ENCODE peak calls at places on chromosomes 1 and 21, in four cellular contexts. V is left lung, W is thoracic aorta, U is aorta. X is an unnamed sample.

GRCh38 chr1:247448107-247448778 is 9.7 kb downstream of the OR2B11 start:
- DNase-seq in V (peak), U (peak), W (no peak), X (peak)

GRCh38 chr1:163381487-163382184 is 59.9 kb downstream of the NUF2 start:
- DNase-seq in V (no peak), U (no peak), W (no peak), X (no peak)

GRCh38 chr1:14849038-14849437 is 250.6 kb downstream of the KAZN start:
- DNase-seq in U (no peak), W (no peak), V (no peak), X (no peak)

GRCh38 chr1:36257375-36257767 is 33.1 kb downstream of the THRAP3 start:
- DNase-seq in V (no peak), U (no peak), W (no peak), X (no peak)

GRCh38 chr1:30919025-30919881 is 10.7 kb upstream of the SDC3 start:
- DNase-seq in W (no peak), U (no peak), V (peak), X (no peak)

GRCh38 chr1:40153073-40153770 is 8.0 kb upstream of the RLF start:
- DNase-seq in W (no peak), V (no peak), U (no peak), X (no peak)

GRCh38 chr1:212470059-212470458 is 37.3 kb downstream of the NENF start:
- DNase-seq in U (peak), V (no peak), W (peak), X (no peak)

GRCh38 chr21:38494688-38495087 is 3.6 kb downstream of the ERG start:
- DNase-seq in U (peak), V (no peak), W (no peak), X (no peak)

GRCh38 chr1:41152622-41153044 is 89.5 kb downstream of the SCMH1 start:
- DNase-seq in V (no peak), U (peak), W (no peak), X (no peak)

GRCh38 chr1:62887799-62888507 is 104.0 kb downstream of the ATG4C start:
- DNase-seq in U (no peak), V (no peak), W (no peak), X (no peak)

GRCh38 chr1:221856188-221857093 is 114.6 kb upstream of the DUSP10 start:
- DNase-seq in W (no peak), U (no peak), V (no peak), X (no peak)

GRCh38 chr1:207619833-207620572 is 24.9 kb upstream of the CR1L start:
- DNase-seq in V (no peak), U (no peak), W (no peak), X (no peak)

GRCh38 chr1:184595609-184596008 is 159.0 kb downstream of the EDEM3 start:
- DNase-seq in W (no peak), U (no peak), V (no peak), X (no peak)

GRCh38 chr1:44616991-44617702 is 57.1 kb downstream of the TMEM53 start:
- DNase-seq in W (no peak), U (no peak), V (no peak), X (no peak)

GRCh38 chr1:93753766-93754763 is 72.4 kb upstream of the BCAR3 start:
- DNase-seq in V (no peak), U (peak), W (no peak), X (no peak)

GRCh38 chr1:228902781-228903572 is 167.7 kb downstream of the RHOU start:
- DNase-seq in V (no peak), W (peak), U (peak), X (peak)

GRCh38 chr1:34518146-34518545 is 236.7 kb upstream of the GJB5 start:
- DNase-seq in U (no peak), W (no peak), V (no peak), X (no peak)

GRCh38 chr1:16372535-16373340 is 5.7 kb downstream of the SZRD1 start:
- DNase-seq in V (no peak), W (no peak), U (no peak), X (no peak)

GRCh38 chr1:21322681-21323016 is 32.4 kb upstream of the ECE1 start:
- DNase-seq in W (no peak), V (no peak), U (no peak), X (no peak)

GRCh38 chr1:41490911-41491310 is 6.4 kb upstream of the EDN2 start:
- DNase-seq in V (no peak), U (no peak), W (no peak), X (no peak)

GRCh38 chr1:47675721-47676120 is 237.9 kb downstream of the FOXD2 start:
- DNase-seq in W (no peak), U (no peak), V (no peak), X (no peak)

GRCh38 chr21:42156690-42157605 is 62.0 kb upstream of the ABCG1 start:
- DNase-seq in U (no peak), W (no peak), V (peak), X (no peak)

GRCh38 chr1:201518105-201518504 is 11.2 kb upstream of the CSRP1 start:
- DNase-seq in W (no peak), U (no peak), V (no peak), X (no peak)

GRCh38 chr1:152486400-152487006 is 24.1 kb upstream of the LCE5A start:
- DNase-seq in U (no peak), V (no peak), W (no peak), X (no peak)

GRCh38 chr1:177798614-177799013 is 171.2 kb downstream of the SEC16B start:
- DNase-seq in W (no peak), U (no peak), V (no peak), X (no peak)

GRCh38 chr1:16433066-16433465 is 4.2 kb downstream of the SPATA21 start:
- DNase-seq in W (no peak), V (no peak), U (no peak), X (no peak)

GRCh38 chr1:22398656-22399420 is 52.8 kb upstream of the ZBTB40 start:
- DNase-seq in V (no peak), W (no peak), U (no peak), X (no peak)

GRCh38 chr1:93839307-93839706 is 39.7 kb downstream of the DNTTIP2 start:
- DNase-seq in W (no peak), U (no peak), V (no peak), X (no peak)

GRCh38 chr1:30484668-30485067 is 238.7 kb downstream of the MATN1 start:
- DNase-seq in V (no peak), U (no peak), W (no peak), X (no peak)

GRCh38 chr1:230286890-230287269 is 139.3 kb downstream of the PGBD5 start:
- DNase-seq in V (peak), U (no peak), W (no peak), X (peak)

GRCh38 chr1:44524180-44524579 is 119.1 kb downstream of the RNF220 start:
- DNase-seq in W (no peak), U (no peak), V (no peak), X (no peak)

GRCh38 chr1:175679931-175680652 is 63.3 kb downstream of the TNR start:
- DNase-seq in W (no peak), V (no peak), U (no peak), X (no peak)

GRCh38 chr1:227316941-227317540 is 1.3 kb downstream of the CDC42BPA start:
- DNase-seq in U (no peak), V (no peak), W (no peak), X (no peak)

GRCh38 chr1:91650764-91651163 is 150.1 kb downstream of the CDC7 start:
- DNase-seq in V (no peak), U (peak), W (peak), X (no peak)

GRCh38 chr1:19828546-19828945 is 13.5 kb upstream of the RNF186 start:
- DNase-seq in V (no peak), W (no peak), U (no peak), X (no peak)

GRCh38 chr1:225508538-225509375 is 80.9 kb upstream of the LBR start:
- DNase-seq in W (peak), V (no peak), U (no peak), X (no peak)

GRCh38 chr1:225509376-225509707 is 81.5 kb upstream of the LBR start:
- DNase-seq in U (no peak), W (no peak), V (no peak), X (no peak)

GRCh38 chr1:225511828-225512381 is 84.1 kb upstream of the LBR start:
- DNase-seq in U (no peak), V (no peak), W (no peak), X (no peak)

GRCh38 chr1:225506727-225507126 is 78.9 kb upstream of the LBR start:
- DNase-seq in V (no peak), U (no peak), W (no peak), X (no peak)

DNA sequence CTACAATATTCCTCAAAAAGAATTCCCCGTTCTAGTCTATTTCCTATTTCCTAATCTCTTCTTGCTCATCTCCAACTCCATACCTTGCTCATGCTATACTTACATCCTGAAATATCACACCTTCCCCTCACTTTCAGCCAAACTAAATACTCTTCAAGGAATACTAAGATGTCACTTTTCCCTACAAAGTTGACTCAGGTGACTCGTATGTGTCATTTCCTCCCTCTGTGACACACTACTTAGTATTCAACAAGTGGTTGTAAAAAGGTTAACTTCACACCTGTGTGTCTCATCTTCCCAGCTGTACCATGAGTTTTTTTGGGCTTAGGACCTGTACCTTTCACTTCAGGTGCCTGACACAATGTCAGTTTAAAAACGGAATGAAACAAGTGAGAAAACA is 81.9 kb upstream of the LBR start:
- DNase-seq in V (no peak), W (no peak), U (no peak), X (no peak)
- H3K27ac ChIP-seq in V (peak), W (peak), U (no peak), X (no peak)

DNA sequence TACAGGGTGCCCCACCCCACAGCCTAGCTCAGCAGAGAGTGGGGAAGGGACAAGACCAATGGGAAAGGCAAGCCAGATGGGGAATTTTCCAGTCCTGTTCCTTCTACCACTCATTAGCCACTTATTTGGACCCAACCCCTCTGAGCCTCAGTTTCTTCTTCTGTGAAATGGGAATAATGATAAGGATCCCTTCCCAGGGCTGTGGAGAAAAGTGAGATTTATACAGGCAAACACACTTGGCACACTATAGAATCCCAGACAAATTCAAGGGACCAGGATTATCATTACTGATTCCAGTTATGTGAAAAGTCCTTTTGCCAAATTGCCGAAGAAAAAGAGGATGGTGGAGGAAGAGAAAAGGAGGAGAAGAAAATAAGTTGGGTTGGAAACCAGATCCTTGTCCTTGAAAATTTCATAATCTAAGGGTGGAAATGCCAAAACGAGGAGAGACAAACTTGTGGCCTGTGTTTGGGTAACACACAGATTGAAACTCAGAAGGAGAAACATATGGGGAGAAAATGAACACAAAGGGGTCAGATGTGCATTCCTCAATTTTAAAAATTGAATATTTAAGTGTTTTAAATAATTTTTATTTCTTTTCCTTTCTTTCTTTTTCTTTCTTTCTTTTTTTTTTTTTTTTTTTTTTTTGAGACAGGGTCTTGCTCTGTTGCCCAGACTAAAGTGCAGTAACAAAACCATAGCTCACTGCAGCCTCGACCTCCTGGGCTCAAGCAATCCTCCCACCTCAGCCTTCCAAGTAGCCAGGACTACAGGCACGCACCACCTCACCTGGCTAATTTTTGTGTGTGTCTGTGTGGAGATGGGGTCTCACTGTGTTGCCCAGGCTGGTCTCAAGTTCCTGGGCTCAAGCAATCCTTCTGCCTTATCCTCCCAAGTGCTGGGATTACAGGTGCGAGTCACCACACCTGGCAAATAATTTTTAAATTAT is 9.6 kb downstream of the CAPN2 start:
- DNase-seq in U (no peak), V (no peak), W (no peak), X (no peak)
- H3K27ac ChIP-seq in U (peak), V (peak), W (peak), X (peak)

GRCh38 chr1:236507022-236507700 is 16.6 kb upstream of the LGALS8 start:
- DNase-seq in V (no peak), W (no peak), U (no peak), X (no peak)

GRCh38 chr1:236501093-236501492 is 22.7 kb upstream of the LGALS8 start:
- DNase-seq in W (no peak), U (no peak), V (no peak), X (no peak)

GRCh38 chr1:236502972-236503639 is 20.7 kb upstream of the LGALS8 start:
- DNase-seq in V (no peak), W (no peak), U (peak), X (peak)

GRCh38 chr1:236497908-236498307 is 25.9 kb upstream of the LGALS8 start:
- DNase-seq in V (no peak), U (no peak), W (no peak), X (no peak)

GRCh38 chr1:236502579-236502971 is 21.2 kb upstream of the LGALS8 start:
- DNase-seq in U (no peak), W (no peak), V (no peak), X (no peak)
- H3K27ac ChIP-seq in U (no peak), W (no peak), V (peak), X (no peak)

GRCh38 chr1:155860939-155861496 is 1.7 kb downstream of the SYT11 start:
- DNase-seq in W (no peak), V (no peak), U (no peak), X (no peak)
- H3K27ac ChIP-seq in W (peak), V (peak), U (peak), X (peak)

GRCh38 chr1:218703836-218704235 is 358.7 kb downstream of the TGFB2 start:
- DNase-seq in V (no peak), W (no peak), U (no peak), X (no peak)
- H3K27ac ChIP-seq in V (no peak), W (no peak), U (no peak), X (no peak)

GRCh38 chr21:30479259-30479658 is 908 bp downstream of the KRTAP19-1 start:
- DNase-seq in V (no peak), W (no peak), U (no peak), X (no peak)

GRCh38 chr21:30480145-30480544 is at the start of gene KRTAP19-1:
- DNase-seq in V (no peak), W (no peak), U (no peak), X (no peak)

GRCh38 chr21:30482130-30482529 is 2.0 kb upstream of the KRTAP19-1 start:
- DNase-seq in V (no peak), W (no peak), U (no peak), X (no peak)

DNA sequence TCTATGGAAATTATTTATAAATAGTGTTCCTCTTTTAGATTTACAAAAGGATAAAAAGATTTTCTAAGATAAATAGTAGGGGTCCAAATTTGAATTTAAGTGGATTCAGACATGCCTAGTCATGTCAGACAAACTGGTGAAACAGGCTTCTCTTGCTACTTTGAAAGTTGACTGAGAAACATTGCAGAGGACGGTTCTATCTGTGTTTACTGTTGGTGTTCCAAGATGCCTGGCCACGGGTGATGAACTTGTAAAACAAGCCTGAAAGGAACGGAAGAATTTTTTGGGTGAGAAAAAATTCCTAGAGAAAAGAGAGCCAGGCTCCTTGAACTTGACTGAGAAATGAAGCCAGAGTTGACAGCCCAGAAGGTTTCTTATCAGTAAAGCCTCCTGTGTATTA is 2.2 kb downstream of the KRTAP19-1 start:
- DNase-seq in V (no peak), U (no peak), W (no peak), X (no peak)
- H3K27ac ChIP-seq in V (no peak), U (no peak), W (no peak), X (no peak)

DNA sequence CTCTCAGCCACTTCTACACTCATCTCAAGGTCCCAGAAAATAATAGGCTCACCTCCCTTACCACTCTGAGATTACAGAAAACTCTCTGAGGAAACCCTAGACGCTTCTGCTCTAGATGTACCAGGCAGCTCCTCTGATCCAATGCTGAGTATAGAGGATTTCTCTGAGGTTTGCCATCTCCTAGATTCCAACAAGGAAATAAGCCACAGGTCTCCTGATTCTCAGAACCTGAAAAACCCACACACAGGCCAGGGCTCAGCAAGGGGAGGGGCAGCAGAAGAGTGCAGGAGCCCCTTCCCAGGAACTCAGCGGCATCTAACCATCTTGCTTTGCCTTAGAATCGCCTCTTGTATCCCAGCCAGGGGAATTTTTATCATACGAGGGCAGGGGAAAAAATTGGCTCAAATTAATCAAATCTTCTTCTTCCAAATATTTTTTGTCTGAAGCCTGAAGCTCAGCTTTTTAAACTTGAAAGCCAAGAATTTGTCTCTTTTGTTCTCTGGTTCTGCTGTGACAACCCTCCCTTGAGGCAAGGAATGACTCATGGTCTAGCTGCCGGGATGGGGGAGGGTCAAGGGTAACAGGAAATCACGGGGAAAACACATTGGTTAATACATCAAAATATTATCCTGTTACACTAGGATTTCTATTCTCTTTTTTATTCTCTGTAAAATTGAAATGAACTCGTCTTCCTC is 30.8 kb downstream of the GORAB start:
- DNase-seq in V (no peak), U (peak), W (peak), X (peak)
- H3K27ac ChIP-seq in V (peak), U (no peak), W (peak), X (peak)

DNA sequence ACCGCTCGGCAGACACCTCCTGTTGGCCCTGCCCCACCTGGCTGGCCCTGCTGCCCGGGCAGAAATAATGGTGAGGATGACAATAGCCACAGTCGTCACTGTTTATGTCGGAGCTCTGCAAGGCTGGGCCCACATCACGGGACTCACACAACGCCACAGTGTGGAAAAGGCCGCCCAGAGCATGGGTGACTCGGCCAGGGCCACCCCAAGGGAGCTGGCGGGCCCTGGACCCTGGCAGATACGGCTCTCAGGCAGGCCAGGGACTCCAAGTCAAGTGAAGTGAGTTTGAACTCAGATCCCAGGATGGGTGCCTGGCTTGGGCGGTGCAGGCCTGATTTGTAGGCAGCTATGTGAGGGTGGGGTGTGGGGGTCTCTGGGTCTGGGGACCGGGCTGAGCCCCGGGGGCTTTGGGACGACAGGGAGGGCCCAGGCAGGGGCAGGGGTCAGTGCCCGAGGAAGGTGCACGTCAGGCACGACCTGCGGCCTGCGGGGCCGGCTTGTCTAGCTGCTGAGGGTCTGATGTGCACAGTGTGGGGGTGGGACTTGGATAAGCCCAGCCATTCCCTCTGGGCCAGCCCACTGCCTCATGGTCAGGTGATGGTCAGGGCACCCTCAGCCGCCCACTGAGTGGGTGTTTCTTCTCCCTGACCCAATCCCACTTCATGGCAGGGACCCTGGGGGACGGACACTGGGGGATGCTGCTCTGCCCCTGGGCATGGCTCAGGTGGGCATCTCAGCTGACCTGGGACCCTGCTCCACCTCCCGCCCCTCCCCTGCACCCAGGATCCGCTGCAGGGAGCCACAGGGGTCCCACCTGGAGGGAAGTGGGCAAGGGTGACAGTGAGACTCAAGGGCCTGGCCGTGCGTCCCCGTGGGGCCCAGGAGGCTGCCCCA is 1.0 kb downstream of the RNF223 start:
- DNase-seq in V (peak), W (no peak), U (no peak), X (no peak)
- H3K27ac ChIP-seq in V (no peak), W (no peak), U (no peak), X (peak)

X was measured in lower lobe of right lung.